ENCODE peak calls at places on chromosomes 1 and 21, in four cellular contexts. One of them, this sample, is unnamed.

GRCh38 chr1:56073614-56074356 is 505.6 kb downstream of the PLPP3 start:
- DNase-seq in PC-3: no peak
- DNase-seq in left ventricle myocardium inferior: peak; percentile 71
- DNase-seq in uterus: peak; percentile 70
- DNase-seq in this sample: peak; percentile 78

GRCh38 chr1:156540955-156541354 is 31.4 kb downstream of the IQGAP3 start:
- DNase-seq in PC-3: no peak
- DNase-seq in uterus: no peak
- DNase-seq in left ventricle myocardium inferior: no peak
- DNase-seq in this sample: no peak

GRCh38 chr1:157348538-157349480 is 203.5 kb downstream of the FCRL5 start:
- DNase-seq in PC-3: no peak
- DNase-seq in left ventricle myocardium inferior: no peak
- DNase-seq in uterus: no peak
- DNase-seq in this sample: no peak

GRCh38 chr1:219639843-219640606 is 27.1 kb upstream of the ZC3H11B start:
- DNase-seq in uterus: no peak
- DNase-seq in PC-3: peak; percentile 84
- DNase-seq in left ventricle myocardium inferior: no peak
- DNase-seq in this sample: no peak

GRCh38 chr21:32135401-32136363 is 143.2 kb downstream of the MIS18A start:
- DNase-seq in left ventricle myocardium inferior: no peak
- DNase-seq in uterus: no peak
- DNase-seq in PC-3: no peak
- DNase-seq in this sample: no peak

GRCh38 chr1:18947570-18947969 is 8.9 kb downstream of the IFFO2 start:
- DNase-seq in left ventricle myocardium inferior: no peak
- DNase-seq in uterus: no peak
- DNase-seq in PC-3: no peak
- DNase-seq in this sample: no peak

GRCh38 chr1:94209425-94209824 is 28.0 kb downstream of the ARHGAP29 start:
- DNase-seq in uterus: no peak
- DNase-seq in PC-3: peak; percentile 27
- DNase-seq in left ventricle myocardium inferior: no peak
- DNase-seq in this sample: no peak

GRCh38 chr1:45879885-45880598 is 76.6 kb downstream of the MAST2 start:
- DNase-seq in left ventricle myocardium inferior: no peak
- DNase-seq in uterus: no peak
- DNase-seq in PC-3: no peak
- DNase-seq in this sample: no peak

GRCh38 chr1:9280015-9280860 is 12.5 kb upstream of the SPSB1 start:
- DNase-seq in PC-3: peak; percentile 91
- DNase-seq in left ventricle myocardium inferior: no peak
- DNase-seq in uterus: peak; percentile 63
- DNase-seq in this sample: no peak

GRCh38 chr1:21781971-21782867 is 730 bp downstream of the USP48 start:
- DNase-seq in PC-3: peak; percentile 47
- DNase-seq in left ventricle myocardium inferior: no peak
- DNase-seq in uterus: peak; percentile 42
- DNase-seq in this sample: no peak

GRCh38 chr1:30532621-30533020 is 190.8 kb downstream of the MATN1 start:
- DNase-seq in uterus: no peak
- DNase-seq in left ventricle myocardium inferior: no peak
- DNase-seq in PC-3: no peak
- DNase-seq in this sample: no peak

GRCh38 chr1:54835970-54836369 is 34.8 kb upstream of the TTC22 start:
- DNase-seq in uterus: no peak
- DNase-seq in left ventricle myocardium inferior: no peak
- DNase-seq in PC-3: no peak
- DNase-seq in this sample: no peak

GRCh38 chr1:224058303-224058702 is 55.6 kb upstream of the FBXO28 start:
- DNase-seq in uterus: no peak
- DNase-seq in PC-3: peak; percentile 98
- DNase-seq in left ventricle myocardium inferior: no peak
- DNase-seq in this sample: no peak

GRCh38 chr1:76303348-76303712 is 228.8 kb downstream of the ST6GALNAC3 start:
- DNase-seq in PC-3: no peak
- DNase-seq in left ventricle myocardium inferior: no peak
- DNase-seq in uterus: no peak
- DNase-seq in this sample: no peak

GRCh38 chr1:13830616-13831280 is 130.8 kb downstream of the PRDM2 start:
- DNase-seq in PC-3: no peak
- DNase-seq in left ventricle myocardium inferior: peak; percentile 71
- DNase-seq in uterus: no peak
- DNase-seq in this sample: no peak

GRCh38 chr21:43815107-43815742 is 25.8 kb downstream of the RRP1 start:
- DNase-seq in left ventricle myocardium inferior: no peak
- DNase-seq in uterus: no peak
- DNase-seq in PC-3: no peak
- DNase-seq in this sample: no peak

GRCh38 chr1:154379301-154379700 is 25.8 kb upstream of the IL6R start:
- DNase-seq in uterus: no peak
- DNase-seq in PC-3: no peak
- DNase-seq in left ventricle myocardium inferior: no peak
- DNase-seq in this sample: no peak

GRCh38 chr1:90580176-90580575 is 136.9 kb downstream of the BARHL2 start:
- DNase-seq in uterus: no peak
- DNase-seq in PC-3: no peak
- DNase-seq in left ventricle myocardium inferior: no peak
- DNase-seq in this sample: no peak

GRCh38 chr1:202289009-202289408 is 52.7 kb downstream of the UBE2T start:
- DNase-seq in PC-3: no peak
- DNase-seq in uterus: no peak
- DNase-seq in left ventricle myocardium inferior: no peak
- DNase-seq in this sample: no peak

GRCh38 chr21:45323487-45324380 is 36.0 kb upstream of the POFUT2 start:
- DNase-seq in PC-3: no peak
- DNase-seq in uterus: no peak
- DNase-seq in left ventricle myocardium inferior: peak; percentile 11
- DNase-seq in this sample: no peak

GRCh38 chr1:185632659-185633428 is 101.3 kb upstream of the HMCN1 start:
- DNase-seq in uterus: no peak
- DNase-seq in left ventricle myocardium inferior: no peak
- DNase-seq in PC-3: no peak
- DNase-seq in this sample: no peak

GRCh38 chr1:241810769-241811402 is 37.1 kb upstream of the EXO1 start:
- DNase-seq in PC-3: no peak
- DNase-seq in uterus: no peak
- DNase-seq in left ventricle myocardium inferior: no peak
- DNase-seq in this sample: no peak

GRCh38 chr1:201769966-201770365 is 59.0 kb upstream of the IPO9 start:
- DNase-seq in left ventricle myocardium inferior: peak; percentile 42
- DNase-seq in uterus: no peak
- DNase-seq in PC-3: no peak
- DNase-seq in this sample: no peak

DNA sequence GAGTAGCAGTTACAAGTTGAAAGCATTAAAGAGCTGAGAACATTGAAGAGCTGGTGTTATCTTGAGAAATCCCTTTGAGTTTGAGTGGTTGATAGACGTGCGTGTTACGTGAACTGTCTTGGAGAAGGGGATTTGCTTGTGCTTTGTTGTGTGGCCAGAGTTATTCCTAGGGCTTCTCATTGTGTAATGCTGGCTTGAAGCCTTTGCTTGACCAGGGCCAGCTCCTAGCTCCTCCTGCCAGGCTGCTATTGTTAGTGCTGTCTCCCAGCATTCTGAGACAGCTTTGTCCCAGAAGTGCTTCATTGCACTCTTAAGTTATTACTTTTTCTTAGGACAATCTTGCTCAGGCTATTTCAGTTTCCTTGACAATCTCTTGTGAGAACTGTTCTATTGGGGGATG is 116.2 kb upstream of the KCNK2 start:
- DNase-seq in left ventricle myocardium inferior: no peak
- DNase-seq in PC-3: no peak
- DNase-seq in uterus: no peak
- DNase-seq in this sample: no peak
- H3K4me3 ChIP-seq in left ventricle myocardium inferior: no peak overlapping the region
- H3K4me3 ChIP-seq in PC-3: no peak overlapping the region
- H3K4me3 ChIP-seq in uterus: no peak overlapping the region
- H3K4me3 ChIP-seq in this sample: no peak overlapping the region

GRCh38 chr1:206907304-206907991 is 10.2 kb downstream of the IL24 start:
- DNase-seq in left ventricle myocardium inferior: no peak
- DNase-seq in uterus: no peak
- DNase-seq in PC-3: no peak
- DNase-seq in this sample: no peak
- TF ChIP-seq CTCF in left ventricle myocardium inferior: no peak
- TF ChIP-seq CTCF in uterus: no peak
- TF ChIP-seq CTCF in PC-3: peak; percentile 67
- TF ChIP-seq CTCF in this sample: peak; percentile 19

GRCh38 chr21:27424601-27425000 is 457.7 kb upstream of the ADAMTS5 start:
- DNase-seq in uterus: no peak
- DNase-seq in left ventricle myocardium inferior: no peak
- DNase-seq in PC-3: no peak
- DNase-seq in this sample: no peak

GRCh38 chr21:27421654-27422053 is 454.8 kb upstream of the ADAMTS5 start:
- DNase-seq in uterus: no peak
- DNase-seq in left ventricle myocardium inferior: no peak
- DNase-seq in PC-3: no peak
- DNase-seq in this sample: no peak

GRCh38 chr21:27423906-27424595 is 457.2 kb upstream of the ADAMTS5 start:
- DNase-seq in PC-3: no peak
- DNase-seq in uterus: no peak
- DNase-seq in left ventricle myocardium inferior: no peak
- DNase-seq in this sample: peak; percentile 16

GRCh38 chr21:27422435-27422834 is 455.5 kb upstream of the ADAMTS5 start:
- DNase-seq in uterus: no peak
- DNase-seq in left ventricle myocardium inferior: no peak
- DNase-seq in PC-3: peak; percentile 39
- DNase-seq in this sample: no peak

GRCh38 chr21:27423073-27423472 is 456.2 kb upstream of the ADAMTS5 start:
- DNase-seq in PC-3: peak; percentile 7
- DNase-seq in left ventricle myocardium inferior: peak; percentile 72
- DNase-seq in uterus: peak; percentile 39
- DNase-seq in this sample: peak; percentile 88
- H3K27ac ChIP-seq in PC-3: peak overlapping the region; percentile 7
- H3K27ac ChIP-seq in left ventricle myocardium inferior: peak overlapping the region; percentile 45
- H3K27ac ChIP-seq in uterus: no peak overlapping the region
- H3K27ac ChIP-seq in this sample: peak overlapping the region; percentile 71

DNA sequence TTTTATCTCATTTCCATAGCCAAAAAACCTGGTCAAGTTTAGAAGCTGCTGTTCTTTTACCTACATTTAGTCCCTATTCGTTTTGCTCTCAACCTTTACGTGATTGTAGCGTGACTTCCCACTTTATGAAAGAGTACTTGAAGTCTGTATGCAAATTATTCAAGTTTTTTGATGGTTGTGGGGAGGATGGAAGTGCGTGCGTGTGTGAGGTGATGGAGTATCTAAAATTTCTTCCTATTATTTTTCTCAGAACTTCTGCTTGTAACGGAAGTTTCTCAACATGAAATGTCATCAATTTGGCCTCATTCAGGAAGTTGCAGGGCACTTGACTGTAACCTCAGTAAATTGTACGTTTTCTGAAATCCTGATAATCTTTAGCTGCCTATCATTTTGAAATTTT is 64.0 kb downstream of the SAMSN1 start:
- DNase-seq in uterus: no peak
- DNase-seq in left ventricle myocardium inferior: no peak
- DNase-seq in PC-3: no peak
- DNase-seq in this sample: no peak
- H3K4me3 ChIP-seq in uterus: no peak overlapping the region
- H3K4me3 ChIP-seq in left ventricle myocardium inferior: no peak overlapping the region
- H3K4me3 ChIP-seq in PC-3: no peak overlapping the region
- H3K4me3 ChIP-seq in this sample: no peak overlapping the region

This sample was measured in AG04450.